ENCODE peak calls at places on chromosomes 7 and 10, in five cellular contexts. P is fibroblast of pulmonary artery, Z is AG04450, S is coronary artery, H is choroid plexus epithelial cell. E is an unnamed sample.

GRCh38 chr10:35331894-35332640 is 4.2 kb upstream of the CCNY start:
- DNase-seq in P (peak), Z (peak), S (no peak), H (peak), E (no peak)

GRCh38 chr10:131072651-131073468 is 238.7 kb downstream of the TCERG1L start:
- DNase-seq in P (no peak), Z (no peak), S (peak), H (no peak), E (no peak)

GRCh38 chr10:80110986-80111385 is 21.5 kb upstream of the PLAC9 start:
- DNase-seq in P (no peak), Z (no peak), S (no peak), H (no peak), E (no peak)

GRCh38 chr10:82238291-82238690 is 363.3 kb downstream of the NRG3 start:
- DNase-seq in P (no peak), Z (no peak), S (no peak), H (no peak), E (no peak)

GRCh38 chr10:129415261-129416135 is 51.5 kb upstream of the MGMT start:
- DNase-seq in P (no peak), Z (no peak), S (no peak), H (no peak), E (no peak)

GRCh38 chr10:43076876-43077420 is at the start of gene RET:
- DNase-seq in P (no peak), Z (no peak), S (no peak), H (no peak), E (no peak)

GRCh38 chr10:95561200-95562177 is at the start of gene SORBS1:
- DNase-seq in P (peak), Z (peak), S (peak), H (peak), E (peak)

GRCh38 chr10:100338434-100339036 is 8.5 kb upstream of the SCD start:
- DNase-seq in P (peak), Z (no peak), S (peak), H (peak), E (no peak)

GRCh38 chr7:43294080-43294630 is 181.7 kb downstream of the HECW1 start:
- DNase-seq in P (peak), Z (peak), S (no peak), H (peak), E (no peak)

GRCh38 chr7:42753322-42753721 is 158.5 kb downstream of the C7orf25 start:
- DNase-seq in P (no peak), Z (no peak), S (no peak), H (no peak), E (no peak)

GRCh38 chr7:105270117-105270516 is 118.6 kb downstream of the SRPK2 start:
- DNase-seq in P (no peak), Z (no peak), S (no peak), H (no peak), E (no peak)

GRCh38 chr10:113457408-113457807 is 95.4 kb upstream of the HABP2 start:
- DNase-seq in P (no peak), Z (no peak), S (no peak), H (no peak), E (no peak)

GRCh38 chr10:14250496-14250895 is 80.2 kb downstream of the FRMD4A start:
- DNase-seq in P (no peak), Z (no peak), S (no peak), H (no peak), E (no peak)

GRCh38 chr7:5824297-5824610 is 42.8 kb upstream of the RNF216 start:
- DNase-seq in P (no peak), Z (no peak), S (no peak), H (no peak), E (no peak)

GRCh38 chr10:93461807-93462178 is 20.3 kb downstream of the MYOF start:
- DNase-seq in P (peak), Z (no peak), S (no peak), H (peak), E (no peak)

GRCh38 chr7:28301148-28301641 is 111.1 kb upstream of the CREB5 start:
- DNase-seq in P (peak), Z (no peak), S (no peak), H (peak), E (no peak)

GRCh38 chr7:151754142-151754590 is 122.7 kb downstream of the PRKAG2 start:
- DNase-seq in P (peak), Z (peak), S (peak), H (peak), E (peak)

GRCh38 chr10:102673961-102674511 is 29.8 kb downstream of the TRIM8 start:
- DNase-seq in P (peak), Z (no peak), S (peak), H (peak), E (no peak)

GRCh38 chr10:5551531-5552375 is 27.0 kb downstream of the CALML3 start:
- DNase-seq in P (no peak), Z (no peak), S (no peak), H (peak), E (peak)

GRCh38 chr10:47137311-47137851 is 162.6 kb upstream of the GDF10 start:
- DNase-seq in P (peak), Z (peak), S (no peak), H (peak), E (no peak)

GRCh38 chr10:42952358-42952757 is 124.5 kb upstream of the RET start:
- DNase-seq in P (no peak), Z (no peak), S (peak), H (no peak), E (peak)

GRCh38 chr10:59322131-59322530 is 40.2 kb downstream of the FAM13C start:
- DNase-seq in P (no peak), Z (no peak), S (no peak), H (no peak), E (no peak)

GRCh38 chr10:52284416-52285013 is 29.6 kb upstream of the DKK1 start:
- DNase-seq in P (no peak), Z (no peak), S (no peak), H (no peak), E (no peak)

GRCh38 chr10:42963302-42963701 is 113.6 kb upstream of the RET start:
- DNase-seq in P (no peak), Z (no peak), S (no peak), H (no peak), E (no peak)

GRCh38 chr10:97399843-97400545 is 1.1 kb downstream of the RRP12 start:
- DNase-seq in P (peak), Z (peak), S (no peak), H (peak), E (no peak)

GRCh38 chr10:70432101-70432500 is 9.4 kb downstream of the NODAL start:
- DNase-seq in P (peak), Z (no peak), S (no peak), H (no peak), E (no peak)

GRCh38 chr10:43244783-43245182 is 22.1 kb downstream of the RASGEF1A start:
- DNase-seq in P (no peak), Z (no peak), S (no peak), H (no peak), E (no peak)

GRCh38 chr10:43137971-43138756 is at the start of gene CSGALNACT2:
- DNase-seq in P (peak), Z (peak), S (peak), H (peak), E (no peak)

GRCh38 chr7:135111379-135111778 is 36.5 kb upstream of the TMEM140 start:
- DNase-seq in P (peak), Z (no peak), S (no peak), H (peak), E (no peak)

GRCh38 chr7:63968629-63969028 is 30.0 kb upstream of the ZNF722 start:
- DNase-seq in P (no peak), Z (no peak), S (no peak), H (no peak), E (no peak)

GRCh38 chr7:100208911-100209408 is 10.8 kb upstream of the PVRIG start:
- DNase-seq in P (no peak), Z (no peak), S (no peak), H (no peak), E (no peak)

GRCh38 chr10:112721080-112721698 is 228.9 kb upstream of the TCF7L2 start:
- DNase-seq in P (peak), Z (no peak), S (no peak), H (peak), E (no peak)

GRCh38 chr7:158705234-158705890 is 758 bp upstream of the NCAPG2 start:
- DNase-seq in P (no peak), Z (no peak), S (no peak), H (no peak), E (no peak)

GRCh38 chr7:158702944-158703343 is 1.7 kb downstream of the NCAPG2 start:
- DNase-seq in P (no peak), Z (no peak), S (no peak), H (no peak), E (no peak)

GRCh38 chr7:158706273-158706704 is 1.7 kb upstream of the NCAPG2 start:
- DNase-seq in P (peak), Z (no peak), S (no peak), H (no peak), E (no peak)

GRCh38 chr7:158706710-158707590 is 2.3 kb upstream of the NCAPG2 start:
- DNase-seq in P (no peak), Z (no peak), S (no peak), H (no peak), E (no peak)

GRCh38 chr7:158704524-158705233 is at the start of gene NCAPG2:
- DNase-seq in P (peak), Z (peak), S (peak), H (peak), E (peak)
- TF ChIP-seq CTCF in P (no peak), Z (peak), S (no peak), H (peak), E (peak)

DNA sequence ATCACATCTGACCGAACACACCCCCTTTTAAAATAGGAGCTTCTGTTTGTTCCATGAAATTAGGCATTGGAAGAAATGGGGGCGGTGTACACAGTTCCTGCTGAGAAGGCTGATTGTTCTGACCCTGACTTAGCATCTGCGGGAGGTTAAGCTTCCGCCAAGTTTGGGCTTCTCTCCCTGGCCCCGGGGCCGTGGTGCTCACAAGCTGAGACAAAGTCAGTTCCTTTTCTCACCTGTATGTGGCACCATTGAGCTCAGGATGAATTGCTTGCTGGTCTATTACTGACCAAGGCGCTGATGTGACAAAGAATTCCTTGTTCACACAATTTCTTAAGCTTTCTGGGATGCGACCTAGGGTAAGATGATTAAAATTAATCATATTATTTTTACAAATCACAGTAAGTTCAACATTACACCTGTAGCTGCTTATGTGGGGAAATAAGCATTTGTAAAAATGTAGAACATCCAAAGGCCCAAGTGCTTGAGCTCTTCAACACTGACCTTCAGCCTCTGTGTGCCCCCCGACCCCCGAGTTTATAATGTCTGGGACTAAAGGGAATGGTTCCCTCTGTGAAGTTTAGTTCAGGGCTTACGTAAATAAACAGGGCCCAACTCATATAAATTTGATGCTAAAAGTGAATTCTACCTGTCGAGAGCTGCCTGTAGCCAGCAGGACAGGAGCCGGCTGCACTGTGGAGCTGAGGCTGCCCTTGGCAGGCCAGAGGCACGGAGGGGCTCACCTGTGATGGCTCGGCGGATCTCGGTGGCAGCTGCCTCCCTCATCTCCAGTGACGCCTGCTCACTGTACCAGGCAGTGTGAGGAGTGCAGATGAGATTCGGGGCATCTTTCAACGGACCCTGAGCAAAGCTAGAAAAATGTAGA is 50.8 kb downstream of the ZRANB1 start:
- DNase-seq in P (peak), Z (peak), S (no peak), H (peak), E (peak)
- TF ChIP-seq CTCF in P (peak), Z (peak), S (peak), H (peak), E (peak)

GRCh38 chr7:11749629-11750028 is 82.4 kb downstream of the THSD7A start:
- DNase-seq in P (no peak), Z (no peak), S (no peak), H (peak), E (no peak)

GRCh38 chr7:11750191-11750590 is 81.8 kb downstream of the THSD7A start:
- DNase-seq in P (no peak), Z (no peak), S (no peak), H (no peak), E (no peak)

GRCh38 chr7:11746591-11746990 is 85.4 kb downstream of the THSD7A start:
- DNase-seq in P (no peak), Z (no peak), S (no peak), H (no peak), E (no peak)

GRCh38 chr7:11747715-11748485 is 84.1 kb downstream of the THSD7A start:
- DNase-seq in P (no peak), Z (no peak), S (no peak), H (no peak), E (no peak)

DNA sequence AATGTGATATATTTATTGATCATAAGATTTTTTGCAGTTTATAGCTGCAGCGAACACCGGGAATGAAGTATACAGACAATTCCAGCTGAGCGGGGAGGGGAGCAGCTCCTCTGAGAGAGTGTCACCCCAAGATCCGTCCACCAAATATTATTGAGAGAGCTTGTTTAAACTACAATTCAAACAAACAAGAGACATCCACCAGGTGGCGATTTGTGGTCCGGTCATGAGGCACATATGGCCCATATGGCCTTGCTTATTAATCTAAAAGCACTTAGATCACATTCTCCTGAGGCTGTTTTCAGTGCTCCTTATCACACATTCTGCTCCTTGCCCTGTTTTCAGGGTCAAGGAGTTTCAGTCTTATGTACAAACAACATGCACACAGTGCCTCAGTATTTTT is 83.1 kb downstream of the THSD7A start:
- DNase-seq in P (no peak), Z (no peak), S (no peak), H (peak), E (no peak)
- TF ChIP-seq CTCF in P (no peak), Z (no peak), S (no peak), H (peak), E (no peak)

GRCh38 chr7:34596887-34597286 is 61.1 kb upstream of the NPSR1 start:
- DNase-seq in P (peak), Z (no peak), S (no peak), H (peak), E (no peak)
- TF ChIP-seq CTCF in P (peak), Z (no peak), S (no peak), H (peak), E (peak)

GRCh38 chr10:34156781-34157425 is 658.2 kb downstream of the PARD3 start:
- DNase-seq in P (peak), Z (peak), S (no peak), H (peak), E (no peak)
- TF ChIP-seq CTCF in P (peak), Z (peak), S (no peak), H (peak), E (peak)

GRCh38 chr7:106779877-106780276 is 85.2 kb upstream of the PIK3CG start:
- DNase-seq in P (no peak), Z (no peak), S (no peak), H (no peak), E (no peak)
- TF ChIP-seq CTCF in P (no peak), Z (no peak), S (no peak), H (peak), E (no peak)

GRCh38 chr10:91813251-91813650 is 15.0 kb downstream of the TNKS2 start:
- DNase-seq in P (no peak), Z (no peak), S (no peak), H (no peak), E (no peak)
- TF ChIP-seq CTCF in P (no peak), Z (no peak), S (no peak), H (no peak), E (no peak)

GRCh38 chr10:24723788-24724380 is at the start of gene ARHGAP21:
- DNase-seq in P (peak), Z (no peak), S (peak), H (peak), E (no peak)
- TF ChIP-seq CTCF in P (no peak), Z (no peak), S (no peak), H (peak), E (peak)

E was measured in chondrocyte.